ENCODE peak calls at places on chromosomes 11 and 22, in four cellular contexts. One of them, this sample, is unnamed.

GRCh38 chr11:115418081-115418480 is 86.1 kb downstream of the CADM1 start:
- DNase-seq in stimulated activated CD4-positive, alpha-beta T cell treated with anti-CD3 and anti-CD28 coated beads, Interleukin-4, amount 100 ng/mL, for 48 hours: no peak
- DNase-seq in T-helper 1 cell: no peak
- DNase-seq in NCI-H774: no peak
- DNase-seq in this sample: no peak

GRCh38 chr11:71995726-71996291 is 2.9 kb upstream of the IL18BP start:
- DNase-seq in stimulated activated CD4-positive, alpha-beta T cell treated with anti-CD3 and anti-CD28 coated beads, Interleukin-4, amount 100 ng/mL, for 48 hours: no peak
- DNase-seq in T-helper 1 cell: no peak
- DNase-seq in NCI-H774: no peak
- DNase-seq in this sample: peak

GRCh38 chr11:15765530-15765929 is 590.8 kb downstream of the SOX6 start:
- DNase-seq in stimulated activated CD4-positive, alpha-beta T cell treated with anti-CD3 and anti-CD28 coated beads, Interleukin-4, amount 100 ng/mL, for 48 hours: no peak
- DNase-seq in T-helper 1 cell: no peak
- DNase-seq in NCI-H774: no peak
- DNase-seq in this sample: no peak

GRCh38 chr11:17563248-17563647 is 16.2 kb downstream of the OTOG start:
- DNase-seq in stimulated activated CD4-positive, alpha-beta T cell treated with anti-CD3 and anti-CD28 coated beads, Interleukin-4, amount 100 ng/mL, for 48 hours: no peak
- DNase-seq in T-helper 1 cell: no peak
- DNase-seq in NCI-H774: no peak
- DNase-seq in this sample: no peak

GRCh38 chr11:121488641-121489040 is 35.9 kb upstream of the SORL1-AS1 start:
- DNase-seq in stimulated activated CD4-positive, alpha-beta T cell treated with anti-CD3 and anti-CD28 coated beads, Interleukin-4, amount 100 ng/mL, for 48 hours: no peak
- DNase-seq in T-helper 1 cell: no peak
- DNase-seq in NCI-H774: no peak
- DNase-seq in this sample: no peak

GRCh38 chr22:36308880-36309279 is 55.9 kb downstream of the APOL1 start:
- DNase-seq in stimulated activated CD4-positive, alpha-beta T cell treated with anti-CD3 and anti-CD28 coated beads, Interleukin-4, amount 100 ng/mL, for 48 hours: no peak
- DNase-seq in T-helper 1 cell: no peak
- DNase-seq in NCI-H774: no peak
- DNase-seq in this sample: no peak

GRCh38 chr22:50201191-50202129 is 649 bp downstream of the SELENOO start:
- DNase-seq in stimulated activated CD4-positive, alpha-beta T cell treated with anti-CD3 and anti-CD28 coated beads, Interleukin-4, amount 100 ng/mL, for 48 hours: no peak
- DNase-seq in T-helper 1 cell: no peak
- DNase-seq in NCI-H774: no peak
- DNase-seq in this sample: peak

GRCh38 chr11:16899708-16900107 is 114.5 kb downstream of the PLEKHA7 start:
- DNase-seq in stimulated activated CD4-positive, alpha-beta T cell treated with anti-CD3 and anti-CD28 coated beads, Interleukin-4, amount 100 ng/mL, for 48 hours: no peak
- DNase-seq in T-helper 1 cell: no peak
- DNase-seq in NCI-H774: no peak
- DNase-seq in this sample: no peak

GRCh38 chr11:119764108-119764874 is 35.3 kb upstream of the NECTIN1 start:
- DNase-seq in stimulated activated CD4-positive, alpha-beta T cell treated with anti-CD3 and anti-CD28 coated beads, Interleukin-4, amount 100 ng/mL, for 48 hours: no peak
- DNase-seq in T-helper 1 cell: no peak
- DNase-seq in NCI-H774: no peak
- DNase-seq in this sample: no peak

GRCh38 chr22:43975041-43975440 is 19.8 kb downstream of the SAMM50 start:
- DNase-seq in stimulated activated CD4-positive, alpha-beta T cell treated with anti-CD3 and anti-CD28 coated beads, Interleukin-4, amount 100 ng/mL, for 48 hours: no peak
- DNase-seq in T-helper 1 cell: no peak
- DNase-seq in NCI-H774: no peak
- DNase-seq in this sample: no peak

GRCh38 chr11:68690671-68691401 is 6.5 kb downstream of the GAL start:
- DNase-seq in stimulated activated CD4-positive, alpha-beta T cell treated with anti-CD3 and anti-CD28 coated beads, Interleukin-4, amount 100 ng/mL, for 48 hours: no peak
- DNase-seq in T-helper 1 cell: no peak
- DNase-seq in NCI-H774: no peak
- DNase-seq in this sample: no peak

GRCh38 chr22:29636751-29637150 is 33.3 kb downstream of the NF2 start:
- DNase-seq in stimulated activated CD4-positive, alpha-beta T cell treated with anti-CD3 and anti-CD28 coated beads, Interleukin-4, amount 100 ng/mL, for 48 hours: no peak
- DNase-seq in T-helper 1 cell: no peak
- DNase-seq in NCI-H774: no peak
- DNase-seq in this sample: no peak

GRCh38 chr11:94193288-94193687 is 64.6 kb downstream of the PANX1 start:
- DNase-seq in stimulated activated CD4-positive, alpha-beta T cell treated with anti-CD3 and anti-CD28 coated beads, Interleukin-4, amount 100 ng/mL, for 48 hours: no peak
- DNase-seq in T-helper 1 cell: no peak
- DNase-seq in NCI-H774: no peak
- DNase-seq in this sample: no peak

GRCh38 chr11:62974848-62975522 is 9.8 kb downstream of the SLC22A6 start:
- DNase-seq in stimulated activated CD4-positive, alpha-beta T cell treated with anti-CD3 and anti-CD28 coated beads, Interleukin-4, amount 100 ng/mL, for 48 hours: peak
- DNase-seq in T-helper 1 cell: no peak
- DNase-seq in NCI-H774: no peak
- DNase-seq in this sample: peak

GRCh38 chr11:75557649-75558494 is 4.2 kb upstream of the SERPINH1 start:
- DNase-seq in stimulated activated CD4-positive, alpha-beta T cell treated with anti-CD3 and anti-CD28 coated beads, Interleukin-4, amount 100 ng/mL, for 48 hours: no peak
- DNase-seq in T-helper 1 cell: no peak
- DNase-seq in NCI-H774: no peak
- DNase-seq in this sample: peak

GRCh38 chr11:58057481-58057880 is 26.7 kb downstream of the OR6Q1 start:
- DNase-seq in stimulated activated CD4-positive, alpha-beta T cell treated with anti-CD3 and anti-CD28 coated beads, Interleukin-4, amount 100 ng/mL, for 48 hours: no peak
- DNase-seq in T-helper 1 cell: no peak
- DNase-seq in NCI-H774: no peak
- DNase-seq in this sample: no peak

GRCh38 chr11:67006029-67006884 is 16.7 kb upstream of the SYT12 start:
- DNase-seq in stimulated activated CD4-positive, alpha-beta T cell treated with anti-CD3 and anti-CD28 coated beads, Interleukin-4, amount 100 ng/mL, for 48 hours: peak
- DNase-seq in T-helper 1 cell: no peak
- DNase-seq in NCI-H774: no peak
- DNase-seq in this sample: peak

GRCh38 chr11:61675826-61676225 is 4.4 kb upstream of the DAGLA start:
- DNase-seq in stimulated activated CD4-positive, alpha-beta T cell treated with anti-CD3 and anti-CD28 coated beads, Interleukin-4, amount 100 ng/mL, for 48 hours: no peak
- DNase-seq in T-helper 1 cell: no peak
- DNase-seq in NCI-H774: no peak
- DNase-seq in this sample: no peak

GRCh38 chr11:61148016-61148640 is 13.1 kb downstream of the VPS37C start:
- DNase-seq in stimulated activated CD4-positive, alpha-beta T cell treated with anti-CD3 and anti-CD28 coated beads, Interleukin-4, amount 100 ng/mL, for 48 hours: no peak
- DNase-seq in T-helper 1 cell: no peak
- DNase-seq in NCI-H774: peak
- DNase-seq in this sample: no peak

GRCh38 chr11:58999291-58999680 is 60.0 kb downstream of the GLYATL1 start:
- DNase-seq in stimulated activated CD4-positive, alpha-beta T cell treated with anti-CD3 and anti-CD28 coated beads, Interleukin-4, amount 100 ng/mL, for 48 hours: no peak
- DNase-seq in T-helper 1 cell: no peak
- DNase-seq in NCI-H774: no peak
- DNase-seq in this sample: no peak

GRCh38 chr11:1943576-1943975 is 3.6 kb upstream of the MRPL23 start:
- DNase-seq in stimulated activated CD4-positive, alpha-beta T cell treated with anti-CD3 and anti-CD28 coated beads, Interleukin-4, amount 100 ng/mL, for 48 hours: no peak
- DNase-seq in T-helper 1 cell: no peak
- DNase-seq in NCI-H774: no peak
- DNase-seq in this sample: no peak

GRCh38 chr22:19497245-19497644 is 17.5 kb downstream of the CDC45 start:
- DNase-seq in stimulated activated CD4-positive, alpha-beta T cell treated with anti-CD3 and anti-CD28 coated beads, Interleukin-4, amount 100 ng/mL, for 48 hours: no peak
- DNase-seq in T-helper 1 cell: no peak
- DNase-seq in NCI-H774: no peak
- DNase-seq in this sample: peak

This sample was measured in K562.